ENCODE peak calls at places on chromosomes 11 and 22, in four cellular contexts. A is A549, H is HepG2, I is K562. L is an unnamed sample.

GRCh38 chr11:65308281-65308891 is 6.3 kb upstream of the CDC42EP2 start:
- DNase-seq in A (no peak), H (no peak), I (no peak), L (no peak)

GRCh38 chr11:132084433-132084832 is 714.0 kb downstream of the NTM start:
- DNase-seq in A (no peak), H (no peak), I (no peak), L (no peak)

GRCh38 chr11:44949160-44950035 is 1.3 kb downstream of the TP53I11 start:
- DNase-seq in A (peak), H (no peak), I (peak), L (peak)

GRCh38 chr11:118881130-118881717 is 2.5 kb upstream of the CXCR5 start:
- DNase-seq in A (no peak), H (no peak), I (no peak), L (peak)

GRCh38 chr11:65473275-65473860 is 25.5 kb upstream of the MALAT1 start:
- DNase-seq in A (no peak), H (no peak), I (no peak), L (peak)

GRCh38 chr22:28903080-28903479 is 19.7 kb downstream of the ZNRF3 start:
- DNase-seq in A (no peak), H (no peak), I (no peak), L (no peak)

GRCh38 chr11:13955971-13956421 is 6.5 kb upstream of the SPON1 start:
- DNase-seq in A (peak), H (peak), I (peak), L (peak)

GRCh38 chr11:34773826-34774225 is 142.4 kb downstream of the APIP start:
- DNase-seq in A (no peak), H (no peak), I (no peak), L (peak)

GRCh38 chr22:47396105-47396504 is 633.7 kb downstream of the TBC1D22A start:
- DNase-seq in A (no peak), H (no peak), I (no peak), L (no peak)

GRCh38 chr22:39254789-39255298 is 10.1 kb upstream of the PDGFB start:
- DNase-seq in A (peak), H (no peak), I (no peak), L (peak)

GRCh38 chr11:35352107-35352888 is 67.1 kb downstream of the SLC1A2 start:
- DNase-seq in A (no peak), H (no peak), I (peak), L (peak)

GRCh38 chr11:96394773-96395172 is 5.0 kb downstream of the JRKL start:
- DNase-seq in A (no peak), H (no peak), I (no peak), L (no peak)

GRCh38 chr11:59172345-59173079 is 580 bp downstream of the DTX4 start:
- DNase-seq in A (no peak), H (peak), I (peak), L (no peak)

GRCh38 chr22:19629331-19629719 is 85.0 kb upstream of the SEPTIN5 start:
- DNase-seq in A (no peak), H (no peak), I (no peak), L (no peak)

GRCh38 chr22:41380993-41381328 is 781 bp upstream of the TEF start:
- DNase-seq in A (peak), H (peak), I (no peak), L (peak)
- TF ChIP-seq RFX5 in A (no peak), H (no peak), I (no peak), L (no peak)

DNA sequence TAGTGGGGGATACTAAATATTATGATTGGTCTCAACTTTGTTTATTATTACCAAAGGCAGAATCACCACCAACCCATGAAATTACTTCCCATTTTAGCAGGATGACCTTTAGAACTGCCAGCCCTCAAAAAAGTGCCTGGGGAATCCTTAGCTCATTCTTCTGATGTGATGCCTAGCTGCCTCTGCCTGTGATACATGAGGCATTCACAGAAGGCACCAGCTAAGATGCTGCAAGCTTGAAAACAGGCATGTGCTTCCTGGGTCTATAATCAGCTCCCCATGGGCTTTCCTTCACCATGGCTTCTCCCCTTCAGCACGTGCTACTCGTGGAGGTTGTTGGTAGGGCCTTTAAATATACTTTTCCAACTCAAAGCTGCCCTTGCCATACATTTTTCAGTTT is 50.4 kb upstream of the ARHGAP20 start:
- DNase-seq in A (no peak), H (no peak), I (no peak), L (peak)
- TF ChIP-seq RAD21 in A (no peak), H (no peak), I (no peak), L (no peak)

GRCh38 chr22:32337015-32337414 is 20.7 kb upstream of the RFPL3 start:
- DNase-seq in A (no peak), H (no peak), I (no peak), L (no peak)

GRCh38 chr22:32334640-32335365 is 22.9 kb upstream of the RFPL3 start:
- DNase-seq in A (no peak), H (no peak), I (no peak), L (no peak)

GRCh38 chr22:32333769-32334639 is 23.7 kb upstream of the RFPL3 start:
- DNase-seq in A (no peak), H (no peak), I (no peak), L (no peak)

GRCh38 chr22:32336185-32336603 is 21.5 kb upstream of the RFPL3 start:
- DNase-seq in A (no peak), H (no peak), I (no peak), L (no peak)

GRCh38 chr22:32335471-32335870 is 22.2 kb upstream of the RFPL3 start:
- DNase-seq in A (no peak), H (no peak), I (no peak), L (no peak)
- TF ChIP-seq MAZ in A (no peak), H (no peak), I (no peak), L (no peak)

DNA sequence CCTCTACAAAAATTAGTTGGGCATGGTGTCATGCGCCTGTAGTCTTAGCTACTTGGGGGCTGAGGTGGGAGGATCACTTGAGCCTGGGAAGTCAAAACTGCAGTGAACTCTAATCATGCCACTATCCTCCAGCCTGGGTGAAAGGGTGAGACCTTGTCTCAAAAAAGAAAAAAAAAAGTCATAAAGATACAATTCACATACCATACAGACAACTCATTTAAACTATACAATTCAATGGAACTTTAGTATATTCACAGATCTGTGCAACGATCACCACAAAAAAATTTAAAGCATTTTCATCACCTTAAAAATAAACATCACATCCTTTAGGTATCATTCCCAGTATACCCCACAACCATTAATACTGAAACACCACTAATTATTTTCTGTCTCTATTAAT is 201.2 kb downstream of the PGR start:
- DNase-seq in A (no peak), H (no peak), I (no peak), L (no peak)
- TF ChIP-seq RFX5 in A (no peak), H (no peak), I (no peak), L (no peak)

GRCh38 chr11:86627776-86628455 is 44.5 kb downstream of the ME3 start:
- DNase-seq in A (no peak), H (no peak), I (no peak), L (no peak)
- TF ChIP-seq RAD21 in A (no peak), H (no peak), I (no peak), L (no peak)

DNA sequence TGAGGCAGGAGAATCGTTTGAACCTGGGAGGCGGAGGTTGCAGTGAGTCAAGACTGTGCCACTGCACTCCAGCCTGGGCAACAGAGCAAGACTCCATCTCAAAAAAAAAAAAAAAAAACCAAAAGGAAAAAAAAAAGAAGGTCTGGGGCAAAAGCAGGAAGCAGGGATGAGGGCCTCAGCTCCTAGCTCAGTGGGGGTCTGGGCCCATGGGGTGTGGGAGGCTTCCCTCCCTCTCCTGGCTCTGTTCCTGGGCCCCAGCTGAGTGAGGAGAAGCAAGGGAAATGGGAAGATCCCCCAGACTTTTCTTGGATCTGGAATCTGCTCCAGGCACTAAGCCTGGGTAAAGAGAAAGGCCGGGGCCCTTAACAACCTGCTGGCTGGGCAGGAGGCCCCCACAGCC is 8.9 kb downstream of the CHRM1 start:
- DNase-seq in A (no peak), H (no peak), I (no peak), L (no peak)
- TF ChIP-seq MAZ in A (no peak), H (no peak), I (no peak), L (no peak)

DNA sequence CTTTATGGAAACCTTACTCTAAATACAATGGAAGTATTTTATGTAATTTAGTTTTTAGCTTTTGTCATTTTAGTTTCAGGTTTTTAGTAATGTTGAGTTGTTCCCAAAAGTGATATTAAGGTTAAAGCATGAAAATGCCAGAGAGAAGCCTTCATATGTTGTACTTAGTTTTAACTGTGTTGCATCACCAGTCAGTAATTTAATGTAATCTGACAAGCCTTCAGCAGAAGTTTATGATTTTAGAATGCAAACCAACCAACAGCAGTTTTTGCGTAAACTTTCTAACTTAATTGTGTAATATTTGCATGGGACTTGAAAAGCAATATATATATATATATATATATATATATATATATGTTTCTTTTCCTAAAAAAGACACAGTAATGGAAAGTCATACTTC is 110.6 kb downstream of the MSANTD4 start:
- DNase-seq in A (no peak), H (no peak), I (no peak), L (peak)
- TF ChIP-seq RFX5 in A (no peak), H (no peak), I (no peak), L (no peak)

GRCh38 chr11:115455606-115456005 is 48.6 kb downstream of the CADM1 start:
- DNase-seq in A (no peak), H (no peak), I (no peak), L (no peak)

GRCh38 chr11:115453693-115454092 is 50.5 kb downstream of the CADM1 start:
- DNase-seq in A (no peak), H (no peak), I (no peak), L (no peak)

GRCh38 chr11:115453158-115453557 is 51.1 kb downstream of the CADM1 start:
- DNase-seq in A (no peak), H (no peak), I (no peak), L (no peak)

GRCh38 chr11:115454525-115454924 is 49.7 kb downstream of the CADM1 start:
- DNase-seq in A (no peak), H (no peak), I (no peak), L (no peak)

GRCh38 chr11:115452245-115452644 is 52.0 kb downstream of the CADM1 start:
- DNase-seq in A (peak), H (peak), I (no peak), L (no peak)
- TF ChIP-seq RAD21 in A (no peak), H (no peak), I (no peak), L (no peak)

GRCh38 chr11:16603890-16604783 is 134.3 kb upstream of the C11orf58 start:
- DNase-seq in A (no peak), H (no peak), I (peak), L (peak)

GRCh38 chr11:16606784-16607674 is 131.4 kb upstream of the C11orf58 start:
- DNase-seq in A (no peak), H (no peak), I (peak), L (peak)

GRCh38 chr11:16604784-16605439 is 133.5 kb upstream of the C11orf58 start:
- DNase-seq in A (no peak), H (no peak), I (peak), L (peak)

GRCh38 chr11:16605971-16606783 is 132.3 kb upstream of the C11orf58 start:
- DNase-seq in A (peak), H (peak), I (peak), L (peak)

GRCh38 chr11:16605440-16605970 is 132.9 kb upstream of the C11orf58 start:
- DNase-seq in A (no peak), H (no peak), I (peak), L (peak)
- TF ChIP-seq MAZ in A (no peak), H (no peak), I (peak), L (no peak)

GRCh38 chr22:48701296-48702030 is 1126.2 kb downstream of the BRD1 start:
- DNase-seq in A (no peak), H (peak), I (no peak), L (no peak)

GRCh38 chr22:48700180-48700565 is 1127.5 kb downstream of the BRD1 start:
- DNase-seq in A (no peak), H (no peak), I (no peak), L (no peak)

GRCh38 chr22:48702573-48703264 is 1125.0 kb downstream of the BRD1 start:
- DNase-seq in A (no peak), H (peak), I (no peak), L (no peak)

GRCh38 chr22:48699531-48699930 is 1128.1 kb downstream of the BRD1 start:
- DNase-seq in A (no peak), H (no peak), I (no peak), L (no peak)

GRCh38 chr22:48700566-48701295 is 1126.9 kb downstream of the BRD1 start:
- DNase-seq in A (no peak), H (peak), I (no peak), L (no peak)
- TF ChIP-seq RFX5 in A (no peak), H (no peak), I (no peak), L (no peak)

L was measured in IMR-90.